ENCODE peak calls at places on chromosomes 16 and 17, in nine cellular contexts. One of them, this sample, is unnamed.

GRCh38 chr17:6666077-6666521 is 14.5 kb downstream of the C17orf100 start:
- DNase-seq in right cardiac atrium: peak
- DNase-seq in stimulated activated CD4-positive, alpha-beta T cell treated with anti-CD3 and anti-CD28 coated beads, Interleukin-15, amount 100 ng/mL, for 1 hour: no peak
- DNase-seq in Daoy: peak
- DNase-seq in dermis blood vessel endothelial cell: peak
- DNase-seq in head of caudate nucleus: peak
- DNase-seq in effector CD4-positive, alpha-beta T cell: peak
- DNase-seq in endothelial cell of umbilical vein: peak
- DNase-seq in body of pancreas: peak
- DNase-seq in this sample: peak

GRCh38 chr16:85142771-85143211 is 30.5 kb upstream of the CIBAR2 start:
- DNase-seq in right cardiac atrium: peak
- DNase-seq in stimulated activated CD4-positive, alpha-beta T cell treated with anti-CD3 and anti-CD28 coated beads, Interleukin-15, amount 100 ng/mL, for 1 hour: no peak
- DNase-seq in Daoy: no peak
- DNase-seq in dermis blood vessel endothelial cell: no peak
- DNase-seq in head of caudate nucleus: no peak
- DNase-seq in effector CD4-positive, alpha-beta T cell: no peak
- DNase-seq in endothelial cell of umbilical vein: no peak
- DNase-seq in body of pancreas: no peak
- DNase-seq in this sample: no peak

GRCh38 chr16:8855051-8855786 is 13.6 kb downstream of the CARHSP1 start:
- DNase-seq in right cardiac atrium: no peak
- DNase-seq in stimulated activated CD4-positive, alpha-beta T cell treated with anti-CD3 and anti-CD28 coated beads, Interleukin-15, amount 100 ng/mL, for 1 hour: no peak
- DNase-seq in Daoy: no peak
- DNase-seq in dermis blood vessel endothelial cell: no peak
- DNase-seq in head of caudate nucleus: peak
- DNase-seq in effector CD4-positive, alpha-beta T cell: no peak
- DNase-seq in endothelial cell of umbilical vein: no peak
- DNase-seq in body of pancreas: no peak
- DNase-seq in this sample: no peak

GRCh38 chr17:74514632-74515035 is 16.6 kb downstream of the CD300LB start:
- DNase-seq in right cardiac atrium: no peak
- DNase-seq in stimulated activated CD4-positive, alpha-beta T cell treated with anti-CD3 and anti-CD28 coated beads, Interleukin-15, amount 100 ng/mL, for 1 hour: no peak
- DNase-seq in Daoy: no peak
- DNase-seq in dermis blood vessel endothelial cell: no peak
- DNase-seq in head of caudate nucleus: no peak
- DNase-seq in effector CD4-positive, alpha-beta T cell: no peak
- DNase-seq in endothelial cell of umbilical vein: no peak
- DNase-seq in body of pancreas: no peak
- DNase-seq in this sample: no peak

GRCh38 chr17:8629371-8630226 is 926 bp downstream of the MYH10 start:
- DNase-seq in right cardiac atrium: peak
- DNase-seq in stimulated activated CD4-positive, alpha-beta T cell treated with anti-CD3 and anti-CD28 coated beads, Interleukin-15, amount 100 ng/mL, for 1 hour: no peak
- DNase-seq in Daoy: peak
- DNase-seq in dermis blood vessel endothelial cell: peak
- DNase-seq in head of caudate nucleus: peak
- DNase-seq in effector CD4-positive, alpha-beta T cell: no peak
- DNase-seq in endothelial cell of umbilical vein: peak
- DNase-seq in body of pancreas: peak
- DNase-seq in this sample: no peak

GRCh38 chr16:62035115-62036092 is 834 bp downstream of the CDH8 start:
- DNase-seq in right cardiac atrium: no peak
- DNase-seq in stimulated activated CD4-positive, alpha-beta T cell treated with anti-CD3 and anti-CD28 coated beads, Interleukin-15, amount 100 ng/mL, for 1 hour: no peak
- DNase-seq in Daoy: no peak
- DNase-seq in dermis blood vessel endothelial cell: no peak
- DNase-seq in head of caudate nucleus: peak
- DNase-seq in effector CD4-positive, alpha-beta T cell: no peak
- DNase-seq in endothelial cell of umbilical vein: no peak
- DNase-seq in body of pancreas: no peak
- DNase-seq in this sample: no peak

GRCh38 chr16:88306411-88306810 is 76.3 kb upstream of the ZNF469 start:
- DNase-seq in right cardiac atrium: no peak
- DNase-seq in stimulated activated CD4-positive, alpha-beta T cell treated with anti-CD3 and anti-CD28 coated beads, Interleukin-15, amount 100 ng/mL, for 1 hour: no peak
- DNase-seq in Daoy: no peak
- DNase-seq in dermis blood vessel endothelial cell: no peak
- DNase-seq in head of caudate nucleus: no peak
- DNase-seq in effector CD4-positive, alpha-beta T cell: no peak
- DNase-seq in endothelial cell of umbilical vein: no peak
- DNase-seq in body of pancreas: no peak
- DNase-seq in this sample: no peak

GRCh38 chr17:2064511-2064910 is 9.6 kb downstream of the HIC1 start:
- DNase-seq in right cardiac atrium: peak
- DNase-seq in stimulated activated CD4-positive, alpha-beta T cell treated with anti-CD3 and anti-CD28 coated beads, Interleukin-15, amount 100 ng/mL, for 1 hour: no peak
- DNase-seq in Daoy: peak
- DNase-seq in dermis blood vessel endothelial cell: no peak
- DNase-seq in head of caudate nucleus: no peak
- DNase-seq in effector CD4-positive, alpha-beta T cell: no peak
- DNase-seq in endothelial cell of umbilical vein: no peak
- DNase-seq in body of pancreas: no peak
- DNase-seq in this sample: no peak

GRCh38 chr17:76154935-76155845 is 14.1 kb upstream of the FOXJ1 start:
- DNase-seq in right cardiac atrium: no peak
- DNase-seq in stimulated activated CD4-positive, alpha-beta T cell treated with anti-CD3 and anti-CD28 coated beads, Interleukin-15, amount 100 ng/mL, for 1 hour: no peak
- DNase-seq in Daoy: no peak
- DNase-seq in dermis blood vessel endothelial cell: no peak
- DNase-seq in head of caudate nucleus: peak
- DNase-seq in effector CD4-positive, alpha-beta T cell: no peak
- DNase-seq in endothelial cell of umbilical vein: no peak
- DNase-seq in body of pancreas: no peak
- DNase-seq in this sample: no peak

GRCh38 chr17:34420254-34420766 is 57.3 kb upstream of the CCL1 start:
- DNase-seq in right cardiac atrium: peak
- DNase-seq in stimulated activated CD4-positive, alpha-beta T cell treated with anti-CD3 and anti-CD28 coated beads, Interleukin-15, amount 100 ng/mL, for 1 hour: peak
- DNase-seq in Daoy: peak
- DNase-seq in dermis blood vessel endothelial cell: peak
- DNase-seq in head of caudate nucleus: peak
- DNase-seq in effector CD4-positive, alpha-beta T cell: peak
- DNase-seq in endothelial cell of umbilical vein: peak
- DNase-seq in body of pancreas: peak
- DNase-seq in this sample: peak

GRCh38 chr16:24643489-24643888 is 86.0 kb upstream of the TNRC6A start:
- DNase-seq in right cardiac atrium: no peak
- DNase-seq in stimulated activated CD4-positive, alpha-beta T cell treated with anti-CD3 and anti-CD28 coated beads, Interleukin-15, amount 100 ng/mL, for 1 hour: no peak
- DNase-seq in Daoy: no peak
- DNase-seq in dermis blood vessel endothelial cell: no peak
- DNase-seq in head of caudate nucleus: no peak
- DNase-seq in effector CD4-positive, alpha-beta T cell: no peak
- DNase-seq in endothelial cell of umbilical vein: no peak
- DNase-seq in body of pancreas: no peak
- DNase-seq in this sample: no peak

GRCh38 chr16:29743475-29743826 is 2.3 kb downstream of the C16orf54 start:
- DNase-seq in right cardiac atrium: peak
- DNase-seq in stimulated activated CD4-positive, alpha-beta T cell treated with anti-CD3 and anti-CD28 coated beads, Interleukin-15, amount 100 ng/mL, for 1 hour: no peak
- DNase-seq in Daoy: no peak
- DNase-seq in dermis blood vessel endothelial cell: no peak
- DNase-seq in head of caudate nucleus: no peak
- DNase-seq in effector CD4-positive, alpha-beta T cell: no peak
- DNase-seq in endothelial cell of umbilical vein: no peak
- DNase-seq in body of pancreas: no peak
- DNase-seq in this sample: no peak

GRCh38 chr16:86289907-86290306 is 220.4 kb upstream of the FOXF1 start:
- DNase-seq in right cardiac atrium: no peak
- DNase-seq in stimulated activated CD4-positive, alpha-beta T cell treated with anti-CD3 and anti-CD28 coated beads, Interleukin-15, amount 100 ng/mL, for 1 hour: no peak
- DNase-seq in Daoy: no peak
- DNase-seq in dermis blood vessel endothelial cell: no peak
- DNase-seq in head of caudate nucleus: no peak
- DNase-seq in effector CD4-positive, alpha-beta T cell: no peak
- DNase-seq in endothelial cell of umbilical vein: no peak
- DNase-seq in body of pancreas: no peak
- DNase-seq in this sample: no peak

GRCh38 chr17:71484546-71484945 is 636.3 kb upstream of the SOX9 start:
- DNase-seq in right cardiac atrium: no peak
- DNase-seq in stimulated activated CD4-positive, alpha-beta T cell treated with anti-CD3 and anti-CD28 coated beads, Interleukin-15, amount 100 ng/mL, for 1 hour: no peak
- DNase-seq in Daoy: no peak
- DNase-seq in dermis blood vessel endothelial cell: no peak
- DNase-seq in head of caudate nucleus: no peak
- DNase-seq in effector CD4-positive, alpha-beta T cell: no peak
- DNase-seq in endothelial cell of umbilical vein: no peak
- DNase-seq in body of pancreas: no peak
- DNase-seq in this sample: no peak

GRCh38 chr16:79661578-79661977 is 61.0 kb upstream of the MAF start:
- DNase-seq in right cardiac atrium: no peak
- DNase-seq in stimulated activated CD4-positive, alpha-beta T cell treated with anti-CD3 and anti-CD28 coated beads, Interleukin-15, amount 100 ng/mL, for 1 hour: no peak
- DNase-seq in Daoy: no peak
- DNase-seq in dermis blood vessel endothelial cell: no peak
- DNase-seq in head of caudate nucleus: no peak
- DNase-seq in effector CD4-positive, alpha-beta T cell: no peak
- DNase-seq in endothelial cell of umbilical vein: no peak
- DNase-seq in body of pancreas: no peak
- DNase-seq in this sample: no peak

GRCh38 chr16:70565053-70565452 is 41.4 kb downstream of the SF3B3 start:
- DNase-seq in right cardiac atrium: no peak
- DNase-seq in stimulated activated CD4-positive, alpha-beta T cell treated with anti-CD3 and anti-CD28 coated beads, Interleukin-15, amount 100 ng/mL, for 1 hour: no peak
- DNase-seq in Daoy: no peak
- DNase-seq in dermis blood vessel endothelial cell: no peak
- DNase-seq in head of caudate nucleus: no peak
- DNase-seq in effector CD4-positive, alpha-beta T cell: no peak
- DNase-seq in endothelial cell of umbilical vein: no peak
- DNase-seq in body of pancreas: no peak
- DNase-seq in this sample: no peak

GRCh38 chr16:13919330-13919682 is 648 bp upstream of the ERCC4 start:
- DNase-seq in right cardiac atrium: no peak
- DNase-seq in stimulated activated CD4-positive, alpha-beta T cell treated with anti-CD3 and anti-CD28 coated beads, Interleukin-15, amount 100 ng/mL, for 1 hour: no peak
- DNase-seq in Daoy: no peak
- DNase-seq in dermis blood vessel endothelial cell: peak
- DNase-seq in head of caudate nucleus: no peak
- DNase-seq in effector CD4-positive, alpha-beta T cell: no peak
- DNase-seq in endothelial cell of umbilical vein: no peak
- DNase-seq in body of pancreas: no peak
- DNase-seq in this sample: no peak

GRCh38 chr17:31048780-31049179 is 46.0 kb upstream of the NF1 start:
- DNase-seq in right cardiac atrium: no peak
- DNase-seq in stimulated activated CD4-positive, alpha-beta T cell treated with anti-CD3 and anti-CD28 coated beads, Interleukin-15, amount 100 ng/mL, for 1 hour: no peak
- DNase-seq in Daoy: no peak
- DNase-seq in dermis blood vessel endothelial cell: no peak
- DNase-seq in head of caudate nucleus: no peak
- DNase-seq in effector CD4-positive, alpha-beta T cell: no peak
- DNase-seq in endothelial cell of umbilical vein: no peak
- DNase-seq in body of pancreas: no peak
- DNase-seq in this sample: no peak